ENCODE peak calls at places on chromosomes 12 and 14, in five cellular contexts. One of them, this sample, is unnamed.

GRCh38 chr12:70550180-70550577 is 87.0 kb downstream of the PTPRB start:
- DNase-seq in uterus: no peak
- DNase-seq in colonic mucosa: no peak
- DNase-seq in right lobe of liver: no peak
- DNase-seq in stomach: no peak
- DNase-seq in this sample: no peak

GRCh38 chr14:89041245-89041585 is 216.8 kb downstream of the TTC8 start:
- DNase-seq in uterus: no peak
- DNase-seq in colonic mucosa: peak
- DNase-seq in right lobe of liver: peak
- DNase-seq in stomach: peak
- DNase-seq in this sample: no peak

GRCh38 chr12:127629066-127629820 is 637.7 kb upstream of the TMEM132C start:
- DNase-seq in right lobe of liver: no peak
- DNase-seq in uterus: no peak
- DNase-seq in stomach: no peak
- DNase-seq in colonic mucosa: no peak
- DNase-seq in this sample: no peak

GRCh38 chr12:46702581-46703344 is 123.0 kb downstream of the SLC38A4 start:
- DNase-seq in uterus: peak
- DNase-seq in right lobe of liver: no peak
- DNase-seq in colonic mucosa: no peak
- DNase-seq in stomach: no peak
- DNase-seq in this sample: no peak

GRCh38 chr12:120468271-120468845 is 1.2 kb downstream of the SRSF9 start:
- DNase-seq in stomach: peak
- DNase-seq in colonic mucosa: peak
- DNase-seq in uterus: no peak
- DNase-seq in right lobe of liver: peak
- DNase-seq in this sample: no peak

GRCh38 chr14:60206837-60207533 is 41.8 kb upstream of the DHRS7 start:
- DNase-seq in stomach: no peak
- DNase-seq in uterus: no peak
- DNase-seq in colonic mucosa: no peak
- DNase-seq in right lobe of liver: no peak
- DNase-seq in this sample: no peak

GRCh38 chr12:85322715-85323114 is 42.7 kb downstream of the ALX1 start:
- DNase-seq in stomach: no peak
- DNase-seq in uterus: no peak
- DNase-seq in right lobe of liver: no peak
- DNase-seq in colonic mucosa: no peak
- DNase-seq in this sample: no peak

GRCh38 chr14:37586783-37587428 is 8.1 kb downstream of the FOXA1 start:
- DNase-seq in uterus: no peak
- DNase-seq in colonic mucosa: no peak
- DNase-seq in right lobe of liver: no peak
- DNase-seq in stomach: no peak
- DNase-seq in this sample: no peak

GRCh38 chr12:45879363-45879895 is 110.9 kb downstream of the SCAF11 start:
- DNase-seq in stomach: no peak
- DNase-seq in uterus: no peak
- DNase-seq in right lobe of liver: no peak
- DNase-seq in colonic mucosa: no peak
- DNase-seq in this sample: no peak

GRCh38 chr14:88184956-88185355 is 138.1 kb downstream of the KCNK10 start:
- DNase-seq in right lobe of liver: no peak
- DNase-seq in stomach: no peak
- DNase-seq in colonic mucosa: no peak
- DNase-seq in uterus: no peak
- DNase-seq in this sample: no peak

GRCh38 chr12:99647453-99647852 is at the start of gene GARIN6:
- DNase-seq in colonic mucosa: no peak
- DNase-seq in stomach: no peak
- DNase-seq in uterus: no peak
- DNase-seq in right lobe of liver: no peak
- DNase-seq in this sample: no peak

GRCh38 chr12:124759841-124760508 is 103.7 kb downstream of the SCARB1 start:
- DNase-seq in uterus: no peak
- DNase-seq in stomach: peak
- DNase-seq in colonic mucosa: no peak
- DNase-seq in right lobe of liver: no peak
- DNase-seq in this sample: no peak

GRCh38 chr12:89878327-89878726 is 169.7 kb upstream of the ATP2B1 start:
- DNase-seq in right lobe of liver: no peak
- DNase-seq in stomach: no peak
- DNase-seq in uterus: no peak
- DNase-seq in colonic mucosa: no peak
- DNase-seq in this sample: no peak

GRCh38 chr14:105495101-105495989 is 4.3 kb downstream of the TEDC1 start:
- DNase-seq in colonic mucosa: no peak
- DNase-seq in uterus: no peak
- DNase-seq in right lobe of liver: peak
- DNase-seq in stomach: no peak
- DNase-seq in this sample: peak

GRCh38 chr12:68342966-68343365 is 10.8 kb upstream of the MDM1 start:
- DNase-seq in uterus: no peak
- DNase-seq in colonic mucosa: no peak
- DNase-seq in right lobe of liver: no peak
- DNase-seq in stomach: no peak
- DNase-seq in this sample: no peak

GRCh38 chr12:120090211-120090610 is 26.3 kb downstream of the RAB35 start:
- DNase-seq in stomach: no peak
- DNase-seq in right lobe of liver: no peak
- DNase-seq in uterus: no peak
- DNase-seq in colonic mucosa: no peak
- DNase-seq in this sample: peak

GRCh38 chr12:949337-950099 is at the start of gene RAD52:
- DNase-seq in uterus: peak
- DNase-seq in stomach: peak
- DNase-seq in right lobe of liver: peak
- DNase-seq in colonic mucosa: peak
- DNase-seq in this sample: peak

GRCh38 chr14:90513151-90514014 is 116.6 kb downstream of the CALM1 start:
- DNase-seq in right lobe of liver: no peak
- DNase-seq in colonic mucosa: peak
- DNase-seq in uterus: no peak
- DNase-seq in stomach: peak
- DNase-seq in this sample: peak

GRCh38 chr14:54788701-54789100 is 113.9 kb downstream of the GCH1 start:
- DNase-seq in right lobe of liver: no peak
- DNase-seq in uterus: no peak
- DNase-seq in stomach: no peak
- DNase-seq in colonic mucosa: no peak
- DNase-seq in this sample: no peak

GRCh38 chr12:78928200-78929074 is 63.9 kb downstream of the SYT1 start:
- DNase-seq in right lobe of liver: no peak
- DNase-seq in stomach: no peak
- DNase-seq in colonic mucosa: no peak
- DNase-seq in uterus: no peak
- DNase-seq in this sample: no peak

GRCh38 chr12:32944195-32944594 is 47.6 kb upstream of the PKP2 start:
- DNase-seq in colonic mucosa: no peak
- DNase-seq in uterus: no peak
- DNase-seq in right lobe of liver: no peak
- DNase-seq in stomach: no peak
- DNase-seq in this sample: no peak

GRCh38 chr12:13071305-13072280 is 27.4 kb downstream of the FAM234B start:
- DNase-seq in uterus: no peak
- DNase-seq in right lobe of liver: no peak
- DNase-seq in colonic mucosa: no peak
- DNase-seq in stomach: no peak
- DNase-seq in this sample: no peak

GRCh38 chr14:86153480-86153879 is 623.5 kb downstream of the FLRT2 start:
- DNase-seq in colonic mucosa: no peak
- DNase-seq in uterus: no peak
- DNase-seq in stomach: no peak
- DNase-seq in right lobe of liver: no peak
- DNase-seq in this sample: no peak

GRCh38 chr12:59181378-59181777 is 261.1 kb upstream of the LRIG3 start:
- DNase-seq in right lobe of liver: no peak
- DNase-seq in stomach: no peak
- DNase-seq in uterus: no peak
- DNase-seq in colonic mucosa: no peak
- DNase-seq in this sample: no peak

GRCh38 chr14:33280646-33281045 is 342.0 kb downstream of the NPAS3 start:
- DNase-seq in colonic mucosa: no peak
- DNase-seq in uterus: no peak
- DNase-seq in right lobe of liver: no peak
- DNase-seq in stomach: no peak
- DNase-seq in this sample: no peak

GRCh38 chr12:52646613-52647012 is 5.4 kb downstream of the KRT2 start:
- DNase-seq in uterus: no peak
- DNase-seq in colonic mucosa: peak
- DNase-seq in right lobe of liver: no peak
- DNase-seq in stomach: no peak
- DNase-seq in this sample: no peak

GRCh38 chr12:65618574-65618973 is 205.7 kb upstream of the HMGA2 start:
- DNase-seq in stomach: no peak
- DNase-seq in colonic mucosa: no peak
- DNase-seq in right lobe of liver: no peak
- DNase-seq in uterus: no peak
- DNase-seq in this sample: no peak

GRCh38 chr14:65336191-65336591 is 76.3 kb upstream of the FUT8 start:
- DNase-seq in right lobe of liver: no peak
- DNase-seq in stomach: no peak
- DNase-seq in uterus: no peak
- DNase-seq in colonic mucosa: no peak
- DNase-seq in this sample: no peak

GRCh38 chr12:56221233-56221756 is 427 bp downstream of the RNF41 start:
- DNase-seq in colonic mucosa: peak
- DNase-seq in stomach: peak
- DNase-seq in uterus: peak
- DNase-seq in right lobe of liver: no peak
- DNase-seq in this sample: peak

GRCh38 chr12:47067778-47068431 is 11.5 kb upstream of the PCED1B start:
- DNase-seq in colonic mucosa: no peak
- DNase-seq in stomach: no peak
- DNase-seq in uterus: no peak
- DNase-seq in right lobe of liver: no peak
- DNase-seq in this sample: no peak

GRCh38 chr14:71659165-71659564 is 273.1 kb upstream of the RGS6 start:
- DNase-seq in stomach: no peak
- DNase-seq in right lobe of liver: no peak
- DNase-seq in uterus: no peak
- DNase-seq in colonic mucosa: no peak
- DNase-seq in this sample: no peak

GRCh38 chr12:56261503-56262230 is 3.5 kb upstream of the ANKRD52 start:
- DNase-seq in stomach: no peak
- DNase-seq in uterus: no peak
- DNase-seq in colonic mucosa: no peak
- DNase-seq in right lobe of liver: no peak
- DNase-seq in this sample: no peak

GRCh38 chr12:16348435-16349131 is 1.1 kb downstream of the MGST1 start:
- DNase-seq in stomach: no peak
- DNase-seq in colonic mucosa: no peak
- DNase-seq in right lobe of liver: no peak
- DNase-seq in uterus: no peak
- DNase-seq in this sample: no peak

GRCh38 chr14:68402525-68403101 is 390.3 kb downstream of the ZFP36L1 start:
- DNase-seq in right lobe of liver: no peak
- DNase-seq in uterus: no peak
- DNase-seq in colonic mucosa: no peak
- DNase-seq in stomach: no peak
- DNase-seq in this sample: no peak
- H3K4me3 ChIP-seq in right lobe of liver: no peak
- H3K4me3 ChIP-seq in uterus: no peak
- H3K4me3 ChIP-seq in colonic mucosa: no peak
- H3K4me3 ChIP-seq in stomach: no peak
- H3K4me3 ChIP-seq in this sample: no peak

DNA sequence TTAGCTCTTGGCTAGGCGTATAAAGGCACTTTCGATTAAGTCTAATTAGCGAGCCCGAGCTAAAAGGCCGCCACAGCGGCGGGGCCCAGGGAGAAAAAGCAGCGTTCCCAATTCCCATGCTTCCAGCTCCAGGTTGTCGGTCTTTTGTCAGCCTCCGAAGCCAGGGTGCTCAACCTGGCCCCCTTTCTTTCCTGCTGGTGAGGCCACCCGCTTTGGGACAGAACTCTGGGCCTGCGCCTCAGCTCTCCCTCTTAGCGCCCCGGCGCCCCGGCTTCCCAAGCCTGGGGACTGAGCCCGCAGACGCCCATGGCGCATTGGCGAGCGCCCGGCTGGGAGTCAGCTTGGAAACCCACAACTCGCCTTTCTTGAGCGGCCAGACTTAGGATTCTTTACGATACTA is 33.4 kb upstream of the TBX5 start:
- DNase-seq in stomach: no peak
- DNase-seq in uterus: no peak
- DNase-seq in right lobe of liver: no peak
- DNase-seq in colonic mucosa: no peak
- DNase-seq in this sample: no peak
- H3K27ac ChIP-seq in stomach: no peak
- H3K27ac ChIP-seq in uterus: no peak
- H3K27ac ChIP-seq in right lobe of liver: no peak
- H3K27ac ChIP-seq in colonic mucosa: no peak
- H3K27ac ChIP-seq in this sample: no peak

DNA sequence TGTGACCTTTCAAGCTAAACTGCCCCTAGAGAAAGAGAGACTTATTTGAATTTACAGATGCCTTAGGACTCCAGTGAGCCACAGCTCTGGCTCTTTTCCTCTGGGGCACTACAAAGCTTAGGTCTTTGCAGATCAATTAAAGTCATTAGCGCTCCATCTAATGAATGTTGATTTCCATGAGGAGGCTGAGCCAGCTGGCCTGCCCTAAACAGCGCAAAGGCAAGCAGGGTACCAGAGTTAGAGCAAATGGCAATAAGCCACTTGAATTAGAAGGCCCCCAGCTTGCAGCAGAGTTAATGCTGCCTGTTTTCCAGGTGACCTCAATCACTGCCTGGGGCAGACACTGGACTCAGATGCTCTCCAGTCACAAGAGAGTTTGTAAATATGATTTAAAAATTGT is 695.3 kb downstream of the DIO2 start:
- DNase-seq in stomach: no peak
- DNase-seq in right lobe of liver: no peak
- DNase-seq in colonic mucosa: no peak
- DNase-seq in uterus: no peak
- DNase-seq in this sample: no peak
- H3K4me3 ChIP-seq in stomach: no peak
- H3K4me3 ChIP-seq in right lobe of liver: no peak
- H3K4me3 ChIP-seq in colonic mucosa: no peak
- H3K4me3 ChIP-seq in uterus: no peak
- H3K4me3 ChIP-seq in this sample: no peak

GRCh38 chr12:54159549-54159948 is 29.2 kb downstream of the SMUG1 start:
- DNase-seq in uterus: no peak
- DNase-seq in colonic mucosa: no peak
- DNase-seq in stomach: no peak
- DNase-seq in right lobe of liver: no peak
- DNase-seq in this sample: no peak

GRCh38 chr12:54160807-54161480 is 27.8 kb downstream of the SMUG1 start:
- DNase-seq in stomach: no peak
- DNase-seq in right lobe of liver: no peak
- DNase-seq in uterus: no peak
- DNase-seq in colonic mucosa: no peak
- DNase-seq in this sample: no peak

GRCh38 chr12:54160050-54160449 is 28.7 kb downstream of the SMUG1 start:
- DNase-seq in colonic mucosa: no peak
- DNase-seq in uterus: no peak
- DNase-seq in stomach: no peak
- DNase-seq in right lobe of liver: no peak
- DNase-seq in this sample: no peak

GRCh38 chr12:54158581-54158980 is 30.2 kb downstream of the SMUG1 start:
- DNase-seq in stomach: no peak
- DNase-seq in right lobe of liver: no peak
- DNase-seq in colonic mucosa: no peak
- DNase-seq in uterus: no peak
- DNase-seq in this sample: no peak

GRCh38 chr12:54159140-54159539 is 29.6 kb downstream of the SMUG1 start:
- DNase-seq in stomach: peak
- DNase-seq in uterus: no peak
- DNase-seq in colonic mucosa: peak
- DNase-seq in right lobe of liver: no peak
- DNase-seq in this sample: peak
- H3K27ac ChIP-seq in stomach: no peak
- H3K27ac ChIP-seq in uterus: no peak
- H3K27ac ChIP-seq in colonic mucosa: no peak
- H3K27ac ChIP-seq in right lobe of liver: no peak
- H3K27ac ChIP-seq in this sample: peak

This sample was measured in kidney.